ENCODE peak calls at places on chromosomes 6 and 20, in nine cellular contexts. D is fibroblast of lung, E is cardiac fibroblast, P is cardiac muscle cell, R is astrocyte of the cerebellum, M is uterus, X is HCT116, S is lower lobe of right lung, N is IMR-90. O is an unnamed sample.

GRCh38 chr20:25503946-25504345 is 81.4 kb downstream of the NINL start:
- DNase-seq in X (no peak), R (no peak), N (no peak), P (no peak), D (no peak), S (no peak), E (no peak), M (no peak), O (peak)

GRCh38 chr20:1430004-1430451 is 36.6 kb downstream of the NSFL1C start:
- DNase-seq in M (no peak), X (no peak), E (peak), R (no peak), N (peak), D (peak), P (no peak), S (no peak), O (no peak)

GRCh38 chr6:117195728-117196127 is 69.6 kb upstream of the VGLL2 start:
- DNase-seq in N (no peak), X (no peak), M (no peak), R (no peak), P (no peak), E (no peak), S (no peak), D (no peak), O (no peak)

GRCh38 chr6:79416931-79417330 is 120.3 kb downstream of the LCA5 start:
- DNase-seq in S (no peak), N (no peak), R (no peak), P (no peak), E (no peak), X (no peak), D (no peak), M (no peak), O (no peak)

GRCh38 chr6:158524311-158524710 is 35.6 kb upstream of the TMEM181 start:
- DNase-seq in M (no peak), N (no peak), D (no peak), P (no peak), E (no peak), X (no peak), S (no peak), R (no peak), O (no peak)

GRCh38 chr6:6930223-6930880 is 177.4 kb upstream of the RREB1 start:
- DNase-seq in N (no peak), P (peak), E (no peak), S (no peak), X (no peak), R (no peak), D (no peak), M (no peak), O (no peak)

GRCh38 chr20:4064118-4064962 is 49.0 kb upstream of the RNF24 start:
- DNase-seq in P (peak), S (peak), R (peak), E (peak), N (peak), M (peak), D (peak), X (peak), O (peak)

GRCh38 chr20:13139459-13140150 is 81.5 kb upstream of the ISM1 start:
- DNase-seq in M (no peak), R (no peak), X (no peak), S (no peak), D (no peak), N (no peak), E (no peak), P (no peak), O (no peak)

GRCh38 chr6:90458353-90459224 is 128.3 kb downstream of the MAP3K7 start:
- DNase-seq in S (no peak), E (peak), N (no peak), X (no peak), R (no peak), M (no peak), D (no peak), P (no peak), O (no peak)

GRCh38 chr6:132392792-132393191 is 8.5 kb downstream of the MOXD1 start:
- DNase-seq in M (no peak), R (no peak), D (no peak), E (peak), P (no peak), S (no peak), N (no peak), X (peak), O (peak)

GRCh38 chr6:88548891-88549505 is 382.9 kb upstream of the CNR1 start:
- DNase-seq in M (no peak), D (no peak), R (no peak), E (no peak), S (no peak), P (no peak), X (no peak), N (no peak), O (no peak)

GRCh38 chr6:159762681-159763293 is 942 bp downstream of the ACAT2 start:
- DNase-seq in E (peak), S (peak), M (no peak), P (no peak), N (no peak), X (no peak), D (no peak), R (no peak), O (no peak)

GRCh38 chr6:43436577-43437282 is 9.4 kb downstream of the ABCC10 start:
- DNase-seq in S (no peak), P (peak), R (peak), D (peak), X (no peak), N (peak), E (peak), M (peak), O (no peak)

GRCh38 chr20:11766961-11767360 is 150.7 kb upstream of the BTBD3 start:
- DNase-seq in E (no peak), N (peak), M (no peak), X (no peak), R (peak), D (no peak), S (no peak), P (no peak), O (no peak)

GRCh38 chr6:157120523-157121232 is 202.6 kb downstream of the TMEM242 start:
- DNase-seq in D (no peak), M (no peak), R (no peak), X (no peak), P (no peak), S (no peak), E (no peak), N (no peak), O (no peak)

GRCh38 chr20:45993197-45993951 is 15.3 kb upstream of the MMP9 start:
- DNase-seq in R (no peak), S (peak), M (no peak), D (no peak), N (peak), P (peak), E (no peak), X (peak), O (no peak)

GRCh38 chr20:20691477-20691863 is 21.0 kb downstream of the RALGAPA2 start:
- DNase-seq in M (no peak), X (no peak), E (no peak), S (no peak), P (no peak), D (no peak), N (no peak), R (no peak), O (no peak)

GRCh38 chr6:134502614-134503541 is 185.0 kb upstream of the SGK1 start:
- DNase-seq in S (no peak), N (no peak), R (no peak), P (no peak), M (no peak), X (no peak), E (peak), D (no peak), O (no peak)

GRCh38 chr6:115896538-115897129 is 164.1 kb downstream of the FRK start:
- DNase-seq in R (peak), X (peak), N (peak), P (peak), E (peak), M (no peak), S (no peak), D (peak), O (peak)

GRCh38 chr6:16129623-16130243 is 847 bp downstream of the MYLIP start:
- DNase-seq in E (no peak), X (no peak), N (peak), P (peak), M (peak), R (no peak), S (peak), D (peak), O (no peak)

GRCh38 chr6:15485875-15486274 is 177.0 kb downstream of the DTNBP1 start:
- DNase-seq in N (no peak), E (no peak), P (no peak), S (no peak), D (no peak), R (no peak), X (no peak), M (no peak), O (no peak)

GRCh38 chr6:150435832-150436231 is 67.0 kb downstream of the IYD start:
- DNase-seq in N (no peak), X (no peak), P (no peak), R (no peak), M (no peak), S (no peak), E (no peak), D (no peak), O (no peak)

GRCh38 chr6:140774080-140774505 is 1358.6 kb upstream of the GJE1 start:
- DNase-seq in R (peak), E (peak), D (peak), X (peak), N (peak), S (no peak), M (no peak), P (peak), O (no peak)

GRCh38 chr20:18728165-18728866 is 85.3 kb upstream of the SCP2D1 start:
- DNase-seq in X (no peak), M (peak), D (no peak), R (no peak), N (no peak), S (no peak), P (no peak), E (no peak), O (no peak)

GRCh38 chr20:59935457-59936185 is 2.2 kb upstream of the SYCP2 start:
- DNase-seq in N (no peak), D (no peak), R (no peak), M (no peak), P (no peak), E (no peak), S (no peak), X (no peak), O (no peak)

GRCh38 chr6:32163559-32164258 is 686 bp upstream of the EGFL8 start:
- DNase-seq in D (no peak), E (no peak), X (no peak), M (no peak), N (no peak), R (no peak), P (no peak), S (no peak), O (no peak)

GRCh38 chr20:25470045-25470444 is 62.6 kb downstream of the GINS1 start:
- DNase-seq in X (peak), D (peak), N (peak), M (no peak), R (peak), S (no peak), P (peak), E (peak), O (peak)

GRCh38 chr6:157550114-157550989 is 169.4 kb downstream of the ZDHHC14 start:
- DNase-seq in N (no peak), R (no peak), X (no peak), E (no peak), D (no peak), M (no peak), S (no peak), P (no peak), O (no peak)

GRCh38 chr6:53335224-53335994 is 13.3 kb downstream of the ELOVL5 start:
- DNase-seq in M (no peak), D (no peak), P (no peak), E (no peak), N (no peak), X (no peak), S (peak), R (no peak), O (no peak)

DNA sequence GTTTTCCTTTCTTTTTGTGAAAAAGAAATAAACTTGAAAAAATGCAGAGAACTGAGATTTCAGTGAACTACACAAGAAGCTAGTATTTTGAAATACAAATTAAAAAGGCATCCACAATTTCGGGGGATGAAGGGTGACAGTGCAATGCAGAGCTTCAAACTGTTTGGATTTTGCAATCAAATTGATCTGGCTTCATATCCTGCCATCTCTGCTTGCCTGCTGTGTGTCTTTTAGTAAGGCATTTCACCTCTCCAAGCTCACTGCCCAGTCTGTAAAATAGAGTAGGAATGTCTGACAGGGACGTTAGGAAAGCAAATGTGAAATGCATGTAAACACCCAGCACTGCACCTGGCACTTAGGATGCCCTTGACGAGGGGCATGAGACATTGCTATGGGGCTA is 258.0 kb downstream of the HACE1 start:
- DNase-seq in E (no peak), N (no peak), R (no peak), P (no peak), D (peak), S (no peak), X (no peak), M (no peak), O (no peak)
- H3K4me3 ChIP-seq in E (no peak), N (no peak), R (no peak), P (no peak), D (no peak), S (no peak), X (no peak), M (no peak), O (no peak)

GRCh38 chr6:41650120-41650519 is 11.9 kb downstream of the MDFI start:
- DNase-seq in X (no peak), P (no peak), S (no peak), M (no peak), R (no peak), N (no peak), E (no peak), D (no peak), O (no peak)

GRCh38 chr6:41651246-41651961 is 13.1 kb downstream of the MDFI start:
- DNase-seq in N (no peak), P (no peak), R (no peak), D (no peak), S (peak), E (no peak), X (no peak), M (no peak), O (peak)

GRCh38 chr6:41653642-41654432 is 15.6 kb downstream of the MDFI start:
- DNase-seq in E (no peak), N (no peak), S (peak), X (no peak), M (no peak), P (no peak), D (no peak), R (no peak), O (no peak)

GRCh38 chr6:41652876-41653641 is 14.8 kb downstream of the MDFI start:
- DNase-seq in E (no peak), R (no peak), S (peak), P (no peak), M (no peak), X (no peak), N (peak), D (no peak), O (no peak)

GRCh38 chr6:41651962-41652657 is 13.8 kb downstream of the MDFI start:
- DNase-seq in S (peak), D (no peak), R (no peak), X (no peak), N (no peak), M (no peak), E (no peak), P (no peak), O (no peak)
- H3K4me3 ChIP-seq in S (no peak), D (no peak), R (no peak), X (no peak), N (no peak), M (no peak), E (no peak), P (no peak), O (no peak)

GRCh38 chr20:56922497-56922896 is 293.4 kb downstream of the TFAP2C start:
- DNase-seq in S (no peak), E (no peak), R (no peak), N (no peak), D (no peak), P (no peak), X (no peak), M (no peak), O (no peak)

GRCh38 chr20:56924976-56925695 is 296.0 kb downstream of the TFAP2C start:
- DNase-seq in S (no peak), X (no peak), N (no peak), M (no peak), D (no peak), R (no peak), E (no peak), P (peak), O (peak)

GRCh38 chr20:56925696-56926101 is 296.6 kb downstream of the TFAP2C start:
- DNase-seq in P (peak), X (no peak), M (no peak), E (no peak), N (no peak), R (no peak), D (no peak), S (no peak), O (peak)

GRCh38 chr20:56926501-56926900 is 297.4 kb downstream of the TFAP2C start:
- DNase-seq in D (no peak), P (no peak), X (no peak), M (no peak), E (no peak), R (no peak), N (no peak), S (no peak), O (no peak)

DNA sequence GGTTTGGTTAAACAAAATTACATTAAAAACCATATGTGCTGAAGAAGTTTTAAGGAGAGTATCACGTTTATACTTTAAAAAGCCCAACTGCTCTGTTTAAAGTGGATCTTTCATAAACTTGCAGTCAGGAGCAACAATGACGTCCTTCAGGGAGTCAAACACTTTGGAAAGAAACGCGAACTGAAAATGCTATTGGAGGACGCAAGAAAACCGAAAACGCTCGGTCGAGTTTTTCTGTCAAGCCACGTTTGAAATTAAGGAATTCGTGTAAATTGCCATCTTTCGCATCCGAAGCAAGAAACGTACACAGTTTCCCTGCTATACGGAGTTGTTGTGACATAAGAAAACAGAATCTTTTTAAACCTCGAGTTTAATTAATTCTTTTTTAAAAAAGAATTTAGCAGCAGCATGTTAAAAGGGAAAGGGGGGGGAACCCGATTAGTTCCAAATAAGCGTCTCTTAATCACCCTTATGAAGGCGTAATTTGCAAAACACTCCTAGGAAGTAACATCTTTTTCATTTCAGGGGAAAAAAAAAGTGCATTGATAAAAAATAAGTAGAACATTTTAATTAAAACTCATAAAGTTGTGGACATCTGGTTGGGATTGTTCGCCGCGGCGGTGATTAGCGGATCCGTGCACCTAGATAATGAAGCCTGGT is 295.3 kb downstream of the TFAP2C start:
- DNase-seq in S (no peak), D (peak), N (no peak), P (no peak), R (no peak), X (no peak), E (no peak), M (no peak), O (no peak)
- H3K4me3 ChIP-seq in S (no peak), D (no peak), N (no peak), P (no peak), R (no peak), X (no peak), E (no peak), M (no peak), O (peak)

GRCh38 chr6:30931959-30932645 is at the start of gene SFTA2:
- DNase-seq in M (no peak), P (no peak), E (no peak), S (peak), X (no peak), D (no peak), N (no peak), R (no peak), O (no peak)

GRCh38 chr6:30932665-30933365 is 845 bp upstream of the SFTA2 start:
- DNase-seq in R (no peak), M (no peak), D (no peak), P (no peak), S (no peak), N (no peak), X (no peak), E (no peak), O (no peak)

GRCh38 chr6:30928677-30929076 is 3.3 kb downstream of the SFTA2 start:
- DNase-seq in X (no peak), D (no peak), P (no peak), E (no peak), N (no peak), S (no peak), M (no peak), R (no peak), O (no peak)

GRCh38 chr6:30931272-30931671 is 698 bp downstream of the SFTA2 start:
- DNase-seq in P (no peak), S (no peak), E (no peak), D (no peak), R (no peak), M (no peak), N (no peak), X (no peak), O (no peak)

GRCh38 chr6:30930506-30930905 is 1.5 kb downstream of the SFTA2 start:
- DNase-seq in S (no peak), X (no peak), R (no peak), M (no peak), D (no peak), E (no peak), P (no peak), N (no peak), O (no peak)
- H3K4me3 ChIP-seq in S (peak), X (no peak), R (no peak), M (no peak), D (no peak), E (no peak), P (no peak), N (no peak), O (no peak)

DNA sequence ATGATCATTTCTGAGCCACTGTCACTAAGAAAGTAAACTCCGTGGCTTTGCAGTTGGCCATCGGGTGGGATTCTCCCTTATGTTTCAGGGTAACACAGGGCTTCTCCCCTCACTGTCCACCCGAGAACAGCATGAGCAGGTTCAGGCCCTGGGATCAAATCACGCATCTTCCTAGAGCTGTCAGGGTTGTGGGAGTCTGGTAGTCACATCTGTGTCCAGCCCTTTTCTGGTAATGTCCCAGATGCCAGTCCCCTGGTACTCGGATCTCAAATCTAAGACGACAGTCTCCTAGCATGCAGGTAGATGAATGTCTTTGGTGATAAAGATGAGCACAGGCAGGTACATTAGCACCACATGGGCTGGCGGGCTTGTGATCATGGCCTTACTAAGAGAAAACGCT is 4.8 kb downstream of the PXDC1 start:
- DNase-seq in R (no peak), N (no peak), S (no peak), D (no peak), P (no peak), M (peak), E (no peak), X (no peak), O (no peak)
- H3K4me3 ChIP-seq in R (no peak), N (no peak), S (no peak), D (no peak), P (no peak), M (no peak), E (no peak), X (no peak), O (no peak)

O was measured in H7.